ENCODE peak calls at places on chromosomes 6 and 20, in eight cellular contexts. Y, A, B, P, R, G, Z and L are unnamed samples.

GRCh38 chr6:89934685-89935366 is 40.6 kb downstream of the GJA10 start:
- DNase-seq in A (peak), B (no peak), Z (no peak), Y (no peak), P (no peak), R (peak), G (no peak), L (no peak)

GRCh38 chr6:144405173-144405572 is 120.0 kb downstream of the UTRN start:
- DNase-seq in P (no peak), Z (no peak), G (no peak), Y (no peak), A (no peak), B (no peak), R (no peak), L (no peak)

GRCh38 chr6:110547266-110547964 is 71.0 kb upstream of the SLC22A16 start:
- DNase-seq in A (no peak), Y (no peak), G (no peak), P (no peak), R (no peak), Z (no peak), B (no peak), L (no peak)

GRCh38 chr20:11676618-11677289 is 240.9 kb upstream of the BTBD3 start:
- DNase-seq in G (peak), B (no peak), Z (no peak), Y (no peak), R (peak), A (peak), P (peak), L (no peak)

GRCh38 chr6:150764638-150765456 is 100.7 kb upstream of the MTHFD1L start:
- DNase-seq in R (no peak), Y (no peak), A (no peak), Z (no peak), B (no peak), G (no peak), P (no peak), L (no peak)

GRCh38 chr20:542777-543368 is 717 bp downstream of the CSNK2A1 start:
- DNase-seq in Z (no peak), G (no peak), A (peak), Y (peak), R (no peak), P (no peak), B (no peak), L (no peak)

GRCh38 chr6:3929281-3929798 is 80.2 kb downstream of the FAM50B start:
- DNase-seq in Y (no peak), A (no peak), G (no peak), R (no peak), Z (no peak), B (no peak), P (no peak), L (no peak)

GRCh38 chr20:23995905-23996666 is 7.5 kb upstream of the GGTLC1 start:
- DNase-seq in Y (no peak), P (no peak), R (peak), Z (no peak), B (peak), A (peak), G (peak), L (no peak)

GRCh38 chr6:14516947-14517346 is 399.4 kb downstream of the CD83 start:
- DNase-seq in G (no peak), Y (no peak), A (no peak), R (no peak), P (no peak), Z (no peak), B (no peak), L (no peak)

GRCh38 chr20:53642196-53643030 is 48.8 kb upstream of the ZNF217 start:
- DNase-seq in A (peak), B (peak), Y (no peak), P (no peak), R (no peak), G (no peak), Z (no peak), L (no peak)

GRCh38 chr6:4588163-4588562 is 188.0 kb upstream of the CDYL start:
- DNase-seq in Z (no peak), Y (no peak), A (no peak), B (no peak), R (no peak), P (no peak), G (no peak), L (no peak)

GRCh38 chr6:121497869-121498462 is 62.5 kb downstream of the GJA1 start:
- DNase-seq in A (no peak), R (no peak), G (no peak), B (no peak), Y (no peak), P (no peak), Z (no peak), L (no peak)

GRCh38 chr6:108544586-108544985 is 16.1 kb upstream of the FOXO3 start:
- DNase-seq in Y (no peak), A (no peak), B (no peak), G (no peak), P (no peak), R (no peak), Z (no peak), L (no peak)

GRCh38 chr20:57671662-57672061 is 38.2 kb downstream of the PMEPA1 start:
- DNase-seq in B (no peak), A (no peak), P (no peak), G (no peak), Y (no peak), Z (no peak), R (peak), L (no peak)

GRCh38 chr6:38797391-38797790 is 82.3 kb downstream of the DNAH8 start:
- DNase-seq in P (no peak), G (no peak), Z (no peak), B (no peak), A (no peak), Y (no peak), R (no peak), L (no peak)

GRCh38 chr6:37557645-37558114 is 58.0 kb upstream of the CCDC167 start:
- DNase-seq in P (no peak), B (no peak), A (no peak), Y (no peak), Z (no peak), R (no peak), G (no peak), L (no peak)

GRCh38 chr6:124551711-124552233 is 410.5 kb upstream of the RNF217 start:
- DNase-seq in Z (no peak), R (no peak), G (no peak), B (no peak), P (no peak), A (no peak), Y (no peak), L (no peak)

GRCh38 chr6:40629463-40629862 is 42.3 kb upstream of the LRFN2 start:
- DNase-seq in Z (no peak), R (no peak), P (no peak), B (no peak), G (no peak), Y (no peak), A (no peak), L (no peak)

GRCh38 chr20:3741846-3742458 is 9.5 kb downstream of the HSPA12B start:
- DNase-seq in P (no peak), Z (no peak), Y (no peak), B (no peak), A (no peak), R (peak), G (no peak), L (no peak)

GRCh38 chr6:303263-303662 is 11.0 kb downstream of the DUSP22 start:
- DNase-seq in G (no peak), Y (peak), A (no peak), R (no peak), P (no peak), Z (no peak), B (no peak), L (no peak)

GRCh38 chr6:87297115-87297514 is 25.3 kb upstream of the SMIM8 start:
- DNase-seq in B (no peak), R (no peak), Z (no peak), P (no peak), G (no peak), A (no peak), Y (no peak), L (no peak)
- TF ChIP-seq POLR2AphosphoS5 in B (no peak), R (no peak), Z (no peak), P (no peak), G (no peak), A (no peak), Y (no peak), L (no peak)

DNA sequence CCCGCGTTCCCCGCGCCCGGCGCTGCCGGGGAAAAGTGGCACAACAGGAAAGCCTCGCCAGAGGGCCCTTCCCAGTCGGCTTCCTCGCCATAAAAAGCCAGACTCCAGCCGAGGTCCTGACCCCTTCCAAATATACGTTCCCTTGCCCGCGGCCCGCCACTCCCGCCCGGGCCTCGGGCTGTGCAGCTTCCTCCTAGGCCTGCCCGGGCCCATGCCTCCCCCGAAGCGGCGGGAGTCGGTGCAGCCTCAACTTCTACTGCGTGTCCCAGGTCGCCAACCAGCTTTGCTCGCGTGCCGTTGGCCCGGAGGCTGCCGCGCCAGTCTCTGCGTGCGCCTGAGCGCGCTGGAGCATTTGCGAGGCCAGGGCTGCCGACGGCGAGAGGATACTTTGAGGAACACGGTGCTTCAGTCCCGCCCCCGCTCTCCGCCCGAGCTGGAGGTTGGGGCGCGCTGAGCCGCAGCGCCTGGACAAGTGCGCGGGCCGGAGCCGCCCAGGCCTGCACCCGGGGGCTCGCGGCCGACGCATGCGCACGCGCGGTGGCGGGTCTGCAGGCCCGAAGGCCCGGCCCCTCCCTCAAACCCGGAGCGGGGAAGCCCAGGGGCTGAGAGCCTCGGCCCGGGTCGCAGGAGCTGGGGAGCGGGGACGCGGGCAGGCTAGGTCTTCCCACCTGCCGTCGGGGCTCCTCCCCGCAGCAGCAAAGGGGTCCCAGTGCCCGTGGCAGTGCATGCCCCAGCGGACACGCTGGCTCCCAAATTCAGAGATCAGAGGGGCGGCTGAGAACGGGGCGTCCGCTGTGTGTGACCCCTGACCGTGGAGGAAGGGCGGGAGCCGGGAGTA is 10.2 kb downstream of the FOXC1 start:
- DNase-seq in Y (peak), Z (peak), R (no peak), P (peak), A (peak), G (no peak), B (no peak), L (no peak)
- H3K4me3 ChIP-seq in Y (peak), Z (peak), R (no peak), P (peak), A (peak), G (no peak), B (peak), L (peak)

DNA sequence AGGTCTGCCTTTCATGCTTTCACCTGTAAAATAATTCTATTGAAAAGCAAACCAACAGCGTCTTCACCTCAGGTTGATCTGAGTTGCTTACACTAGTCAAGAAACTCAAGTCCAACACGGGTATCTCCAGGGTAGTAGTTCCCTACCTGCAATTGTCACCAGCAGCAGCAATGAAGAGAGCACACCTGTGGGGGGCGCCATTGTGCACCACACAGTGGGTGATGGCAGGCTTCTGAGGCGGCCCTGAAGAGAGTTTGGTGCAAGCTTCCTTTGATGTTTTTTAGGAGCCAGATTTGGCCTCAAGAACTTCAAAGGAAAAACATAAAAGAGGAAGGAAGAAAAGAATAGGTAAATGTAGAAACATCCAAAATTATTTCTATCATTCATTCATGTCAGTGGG is 45.1 kb downstream of the KIAA0319 start:
- DNase-seq in P (peak), Z (no peak), Y (no peak), G (no peak), A (peak), R (no peak), B (no peak), L (no peak)
- TF ChIP-seq CTCF in P (peak), Z (no peak), Y (no peak), G (peak), A (peak), R (peak), B (no peak), L (no peak)

GRCh38 chr20:39474829-39475228 is 512.7 kb downstream of the DHX35 start:
- DNase-seq in B (no peak), Y (no peak), R (no peak), P (no peak), G (no peak), Z (no peak), A (no peak), L (no peak)
- TF ChIP-seq POLR2AphosphoS5 in B (no peak), Y (no peak), R (no peak), P (no peak), G (no peak), Z (no peak), A (no peak), L (no peak)

GRCh38 chr20:61980647-61981583 is 84.8 kb downstream of the TAF4 start:
- DNase-seq in G (peak), Z (peak), A (peak), R (peak), Y (peak), B (no peak), P (no peak), L (peak)
- H3K4me3 ChIP-seq in G (no peak), Z (no peak), A (no peak), R (no peak), Y (no peak), B (no peak), P (no peak), L (no peak)